ENCODE peak calls at places on chromosomes 7 and 10, in eight cellular contexts. A is BJ; P is A549; S is HCT116; J is heart left ventricle; U is PC-3; I is AG09309; K is CD8-positive, alpha-beta T cell. M is an unnamed sample.

GRCh38 chr7:47945261-47946015 is 2.8 kb downstream of the PKD1L1 start:
- DNase-seq in P (peak; percentile 62), U (peak; percentile 77), S (peak; percentile 51), A (no peak), K (peak; percentile 63), I (no peak), J (peak; percentile 88), M (peak; percentile 81)

GRCh38 chr10:50409965-50410811 is 158.9 kb upstream of the ASAH2 start:
- DNase-seq in U (peak; percentile 73), P (no peak), I (no peak), J (no peak), S (no peak), A (no peak), K (no peak), M (peak; percentile 49)

GRCh38 chr7:141333459-141333858 is 217.8 kb upstream of the AGK start:
- DNase-seq in J (no peak), I (no peak), U (no peak), A (no peak), P (no peak), K (no peak), S (no peak), M (no peak)

GRCh38 chr10:97916586-97916985 is 66.9 kb downstream of the GOLGA7B start:
- DNase-seq in K (no peak), I (no peak), U (no peak), P (no peak), A (no peak), J (peak; percentile 51), S (no peak), M (no peak)

GRCh38 chr7:79352323-79352722 is 101.1 kb downstream of the MAGI2 start:
- DNase-seq in U (no peak), K (no peak), P (no peak), S (no peak), I (no peak), J (no peak), A (no peak), M (peak; percentile 26)

GRCh38 chr7:139827042-139827441 is 2.0 kb upstream of the TBXAS1 start:
- DNase-seq in J (no peak), K (no peak), S (peak; percentile 7), P (no peak), A (no peak), I (no peak), U (peak; percentile 19), M (no peak)

GRCh38 chr7:55491346-55491745 is 81.0 kb downstream of the VOPP1 start:
- DNase-seq in I (no peak), U (no peak), P (no peak), J (no peak), A (no peak), K (no peak), S (no peak), M (no peak)

GRCh38 chr7:157622000-157622399 is 285.2 kb downstream of the DNAJB6 start:
- DNase-seq in P (no peak), I (no peak), S (no peak), J (no peak), K (peak; percentile 16), A (no peak), U (no peak), M (no peak)

GRCh38 chr7:122219253-122219865 is 75.3 kb upstream of the AASS start:
- DNase-seq in J (no peak), I (no peak), P (no peak), U (peak; percentile 63), A (no peak), K (no peak), S (peak; percentile 10), M (peak; percentile 59)

GRCh38 chr7:82164813-82165212 is 278.8 kb downstream of the CACNA2D1 start:
- DNase-seq in P (no peak), U (peak; percentile 58), J (peak; percentile 29), K (no peak), I (peak; percentile 60), A (peak; percentile 37), S (no peak), M (peak; percentile 84)

GRCh38 chr7:50069613-50070012 is 23.4 kb downstream of the ZPBP start:
- DNase-seq in P (no peak), A (no peak), K (no peak), I (no peak), J (no peak), S (no peak), U (peak; percentile 35), M (no peak)

GRCh38 chr10:16612148-16612742 is 90.6 kb upstream of the C1QL3 start:
- DNase-seq in A (no peak), J (no peak), I (no peak), K (no peak), S (no peak), P (no peak), U (peak; percentile 16), M (peak; percentile 63)

GRCh38 chr7:90269163-90269562 is 24.2 kb downstream of the CFAP69 start:
- DNase-seq in A (no peak), U (peak; percentile 44), J (no peak), P (no peak), S (no peak), K (no peak), I (no peak), M (no peak)

GRCh38 chr7:121755818-121756501 is 117.0 kb upstream of the PTPRZ1 start:
- DNase-seq in I (no peak), J (no peak), U (no peak), A (no peak), S (no peak), K (no peak), P (no peak), M (no peak)

GRCh38 chr10:8296742-8297101 is 242.2 kb downstream of the GATA3 start:
- DNase-seq in K (no peak), I (no peak), J (no peak), U (no peak), S (no peak), A (no peak), P (no peak), M (no peak)

DNA sequence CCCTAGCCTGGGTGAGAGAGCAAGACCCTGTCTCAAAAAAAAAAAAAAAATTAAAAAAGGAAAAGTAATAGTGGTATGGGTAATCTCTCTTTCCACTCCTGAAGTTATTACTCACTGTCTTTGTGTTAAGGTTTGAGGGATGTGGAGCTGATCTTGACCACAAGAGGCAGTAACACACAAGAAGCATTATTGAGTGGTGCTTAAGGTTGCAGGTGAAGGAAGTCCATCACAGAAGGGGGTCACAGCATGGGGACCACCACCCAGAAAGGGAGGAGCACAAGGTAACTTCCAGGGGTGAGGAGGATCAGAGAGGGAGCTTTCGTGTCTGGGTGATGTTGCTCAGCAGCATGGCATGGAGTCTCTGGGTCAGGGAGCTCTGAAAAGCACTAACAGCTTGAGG is 100.2 kb upstream of the DNAJC1 start:
- DNase-seq in U (peak; percentile 25), I (no peak), A (no peak), S (peak; percentile 8), J (no peak), P (peak; percentile 15), K (no peak), M (peak; percentile 47)
- TF ChIP-seq CTCF in U (peak; percentile 58), I (peak; percentile 17), A (peak; percentile 10), S (peak; percentile 10), J (no peak), P (no peak), K (peak; percentile 12), M (peak; percentile 64)

DNA sequence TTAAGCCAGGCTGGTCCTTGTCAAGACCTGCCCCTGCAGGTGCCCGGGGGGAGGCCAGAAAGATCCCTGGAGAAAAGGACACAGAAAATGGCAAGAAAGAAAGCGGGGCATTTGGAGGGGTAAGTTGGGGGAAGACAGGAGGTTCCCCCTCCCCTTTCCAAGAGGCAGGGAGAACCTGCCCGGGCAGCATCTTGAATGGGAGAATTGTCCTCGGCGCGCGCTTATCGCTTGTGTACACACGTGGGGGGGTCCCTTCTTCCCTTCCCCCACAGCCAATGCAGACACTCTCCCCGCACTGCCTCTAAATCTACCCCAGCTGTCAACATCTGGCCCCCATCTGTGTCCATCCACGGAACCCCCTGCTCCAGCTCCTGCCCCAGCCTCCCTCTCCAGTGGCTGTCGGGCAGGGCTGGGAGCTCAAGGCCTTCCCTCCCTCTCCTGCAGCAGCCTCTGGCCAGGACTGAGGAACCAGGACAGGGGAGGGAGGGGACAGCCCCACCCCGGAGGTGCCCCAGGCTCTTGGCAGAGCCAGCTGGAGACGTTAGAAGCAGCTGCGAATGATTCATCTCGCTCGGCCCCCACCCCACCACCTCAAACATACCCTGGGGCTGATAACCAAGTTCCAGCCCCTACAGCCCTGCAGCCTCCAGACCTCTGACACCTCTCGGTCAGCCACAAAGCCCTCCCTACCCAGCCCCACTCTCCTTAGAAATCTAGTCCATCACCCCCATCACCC is 25.3 kb downstream of the EPHB4 start:
- DNase-seq in A (peak; percentile 90), S (no peak), I (peak; percentile 67), P (peak; percentile 94), K (no peak), J (peak; percentile 48), U (peak; percentile 96), M (peak; percentile 49)
- H3K4me3 ChIP-seq in A (no peak overlapping the region), S (no peak overlapping the region), I (no peak overlapping the region), P (no peak overlapping the region), K (no peak overlapping the region), J (no peak overlapping the region), U (peak overlapping the region; percentile 48), M (no peak overlapping the region)

GRCh38 chr10:79202188-79203013 is 133.6 kb downstream of the ZMIZ1 start:
- DNase-seq in I (no peak), A (no peak), S (no peak), K (no peak), J (no peak), U (peak; percentile 89), P (peak; percentile 41), M (peak; percentile 53)
- TF ChIP-seq CTCF in I (peak; percentile 54), A (peak; percentile 67), S (peak; percentile 30), K (peak; percentile 22), J (peak; percentile 35), U (peak; percentile 100), P (peak; percentile 61), M (peak; percentile 76)

GRCh38 chr7:34995757-34996156 is 41.5 kb downstream of the DPY19L1 start:
- DNase-seq in A (no peak), S (no peak), I (no peak), J (no peak), U (no peak), P (no peak), K (no peak), M (no peak)

GRCh38 chr7:34991938-34992840 is 45.1 kb downstream of the DPY19L1 start:
- DNase-seq in A (no peak), K (peak; percentile 20), S (peak; percentile 39), J (no peak), U (peak; percentile 75), P (no peak), I (no peak), M (peak; percentile 74)
- H3K4me3 ChIP-seq in A (no peak overlapping the region), K (no peak overlapping the region), S (no peak overlapping the region), J (no peak overlapping the region), U (peak overlapping the region; percentile 44), P (no peak overlapping the region), I (no peak overlapping the region), M (peak overlapping the region; percentile 37)

M was measured in choroid plexus epithelial cell.